ENCODE peak calls at places on chromosomes 2 and 18, in ten cellular contexts. C, G, T, E, M, Y, S, H, Q and P are unnamed samples.

GRCh38 chr2:226794077-226794670 is 5.4 kb downstream of the IRS1 start:
- DNase-seq in M (peak; percentile 38), Y (no peak), H (no peak), S (no peak), T (no peak), C (no peak), E (no peak), Q (peak; percentile 34), G (no peak), P (no peak)

GRCh38 chr2:128260239-128261138 is 58.2 kb downstream of the HS6ST1 start:
- DNase-seq in S (peak; percentile 59), Q (no peak), M (peak; percentile 94), T (peak; percentile 90), Y (peak; percentile 82), E (no peak), G (no peak), H (no peak), C (peak; percentile 67), P (peak; percentile 31)

GRCh38 chr18:13280066-13280795 is 61.7 kb downstream of the LDLRAD4 start:
- DNase-seq in S (no peak), C (peak; percentile 3), M (peak; percentile 82), Q (no peak), Y (no peak), E (no peak), H (no peak), G (peak; percentile 69), T (peak; percentile 60), P (peak; percentile 64)

GRCh38 chr2:112709703-112710102 is 11.1 kb upstream of the NT5DC4 start:
- DNase-seq in Q (no peak), E (no peak), S (no peak), H (no peak), T (no peak), G (no peak), Y (no peak), M (no peak), C (no peak), P (no peak)

GRCh38 chr2:229087843-229088520 is 183.1 kb downstream of the PID1 start:
- DNase-seq in G (no peak), Q (no peak), M (peak; percentile 27), H (no peak), C (no peak), S (no peak), Y (no peak), T (peak; percentile 36), E (no peak), P (no peak)

GRCh38 chr2:179037807-179038206 is 12.1 kb downstream of the CCDC141 start:
- DNase-seq in Y (no peak), E (no peak), C (no peak), H (no peak), M (no peak), G (no peak), Q (no peak), T (no peak), S (no peak), P (no peak)

GRCh38 chr2:179237209-179237946 is 27.3 kb downstream of the SESTD1 start:
- DNase-seq in Y (no peak), Q (no peak), H (no peak), E (no peak), C (no peak), S (no peak), M (no peak), G (no peak), T (no peak), P (no peak)

GRCh38 chr2:84276585-84277255 is 182.4 kb downstream of the SUCLG1 start:
- DNase-seq in H (no peak), Y (no peak), G (no peak), S (no peak), C (no peak), Q (no peak), T (no peak), M (no peak), E (no peak), P (no peak)

GRCh38 chr2:40101076-40101688 is 322.1 kb upstream of the THUMPD2 start:
- DNase-seq in S (no peak), H (peak; percentile 80), M (peak; percentile 95), G (no peak), T (peak; percentile 38), E (no peak), Y (peak; percentile 77), Q (no peak), C (no peak), P (no peak)

GRCh38 chr2:68645523-68645922 is 2.1 kb downstream of the PROKR1 start:
- DNase-seq in G (no peak), E (no peak), H (no peak), C (no peak), S (no peak), Y (no peak), T (peak; percentile 3), M (peak; percentile 15), Q (no peak), P (no peak)

GRCh38 chr2:68643874-68644485 is 601 bp downstream of the PROKR1 start:
- DNase-seq in Q (no peak), G (no peak), T (no peak), E (no peak), Y (no peak), H (no peak), C (no peak), M (no peak), S (no peak), P (no peak)

GRCh38 chr2:68643011-68643873 is at the start of gene PROKR1:
- DNase-seq in Q (no peak), E (no peak), T (peak; percentile 36), S (peak; percentile 57), H (no peak), G (no peak), C (peak; percentile 20), M (peak; percentile 27), Y (no peak), P (no peak)

GRCh38 chr2:68650645-68651044 is 7.3 kb downstream of the PROKR1 start:
- DNase-seq in S (no peak), M (no peak), Q (no peak), Y (no peak), T (no peak), G (no peak), C (no peak), E (no peak), H (no peak), P (no peak)

GRCh38 chr2:68646303-68646702 is 2.9 kb downstream of the PROKR1 start:
- DNase-seq in G (no peak), H (peak; percentile 7), M (no peak), E (no peak), Q (no peak), S (no peak), T (no peak), C (no peak), Y (no peak), P (no peak)
- TF ChIP-seq CTCF in G (peak; percentile 11), H (peak; percentile 51), M (peak; percentile 21), E (peak; percentile 45), Q (no peak), S (no peak), T (peak; percentile 12), C (no peak), Y (peak; percentile 36), P (no peak)

DNA sequence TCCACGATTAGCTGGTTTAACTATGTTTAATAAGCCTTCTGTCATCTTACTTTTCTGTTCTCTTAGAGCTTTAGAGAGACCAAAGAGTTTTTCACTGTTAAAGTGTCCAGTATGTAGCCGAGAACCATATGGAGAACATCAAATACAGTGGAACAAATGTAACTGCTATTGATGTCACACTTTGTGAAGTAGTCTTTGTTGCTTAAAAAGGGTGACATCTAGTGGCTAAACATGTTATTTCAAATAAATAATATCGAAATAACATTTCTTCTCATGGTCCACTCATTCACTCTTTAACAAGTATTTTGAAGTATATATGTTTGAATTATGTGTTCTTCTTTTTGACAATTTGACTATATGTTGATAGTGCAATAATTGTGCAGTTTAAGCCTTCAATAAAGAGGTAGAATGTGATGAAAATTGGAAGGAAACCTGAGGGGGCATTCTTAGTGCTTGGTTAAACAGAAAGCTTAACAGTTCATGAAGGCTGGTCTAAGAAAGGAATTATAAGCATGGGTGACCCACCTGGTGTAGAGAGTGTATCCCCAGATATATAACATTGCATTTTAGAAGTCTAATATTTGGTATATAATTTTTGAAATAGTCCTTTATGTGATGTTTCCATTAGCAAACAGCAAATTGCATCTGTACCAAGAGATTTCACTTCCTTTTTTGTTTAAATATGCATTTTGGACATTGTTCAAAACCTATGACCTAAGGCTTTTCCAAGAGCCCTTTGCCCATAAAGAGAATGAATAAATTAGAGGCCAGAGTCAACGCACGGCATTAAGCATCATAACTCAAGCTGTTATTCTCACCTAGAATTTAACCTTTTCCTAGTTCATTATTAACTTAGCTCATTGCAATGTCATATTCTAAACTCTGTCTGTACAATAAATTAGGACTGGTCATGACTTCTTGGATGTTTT is 112.1 kb downstream of the KYNU start:
- DNase-seq in M (peak; percentile 50), H (peak; percentile 43), Y (no peak), Q (no peak), E (no peak), C (no peak), G (no peak), S (no peak), T (peak; percentile 73), P (no peak)
- H3K4me3 ChIP-seq in M (no peak overlapping the region), H (no peak overlapping the region), Y (no peak overlapping the region), Q (no peak overlapping the region), E (no peak overlapping the region), C (no peak overlapping the region), G (no peak overlapping the region), S (no peak overlapping the region), T (no peak overlapping the region), P (no peak overlapping the region)

DNA sequence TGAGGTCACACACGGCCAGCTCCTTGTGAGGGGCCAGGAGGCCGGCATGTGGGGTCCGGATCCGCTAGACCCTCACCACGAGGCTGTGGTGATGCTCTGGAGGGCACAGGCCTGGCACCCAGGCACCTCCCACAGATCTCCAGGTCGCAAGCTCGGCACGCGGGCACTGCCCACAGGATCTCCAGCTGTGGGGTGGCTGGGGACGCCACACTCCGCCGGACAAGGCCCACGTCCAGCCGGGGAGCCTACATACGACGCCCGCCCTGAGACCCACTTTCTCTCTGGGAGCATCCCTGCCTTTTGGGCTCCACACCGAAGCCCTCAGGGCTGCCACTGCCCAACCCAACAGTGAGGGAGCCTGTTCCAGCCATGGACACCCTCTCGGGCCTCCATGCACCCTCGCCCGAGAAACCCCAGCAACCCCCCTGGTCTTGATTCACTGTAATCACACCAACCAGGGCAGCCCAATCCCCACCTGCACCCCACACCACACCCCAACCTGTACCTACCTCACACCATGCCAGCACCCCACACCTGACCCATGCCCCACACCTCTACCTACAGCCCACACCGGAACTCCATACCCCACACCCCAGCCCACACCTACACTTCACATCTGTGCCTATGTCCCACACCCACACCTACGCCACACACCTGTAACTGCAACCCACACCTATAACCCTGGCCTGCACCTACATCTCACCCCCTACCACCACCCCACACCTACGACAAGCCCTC is 33.9 kb downstream of the SLC66A2 start:
- DNase-seq in Q (no peak), S (no peak), C (peak; percentile 15), H (no peak), E (no peak), Y (no peak), G (no peak), M (no peak), T (no peak), P (no peak)
- H3K36me3 ChIP-seq in Q (no peaks in the 10 kb centered on the region), S (peaks cover 66% of the 10 kb centered on the region), C (peaks cover 70% of the 10 kb centered on the region), H (no peaks in the 10 kb centered on the region), E (no peaks in the 10 kb centered on the region), Y (peaks cover 14% of the 10 kb centered on the region), G (peaks cover 17% of the 10 kb centered on the region), M (peaks cover 9% of the 10 kb centered on the region), T (no peaks in the 10 kb centered on the region), P (no peaks in the 10 kb centered on the region)

DNA sequence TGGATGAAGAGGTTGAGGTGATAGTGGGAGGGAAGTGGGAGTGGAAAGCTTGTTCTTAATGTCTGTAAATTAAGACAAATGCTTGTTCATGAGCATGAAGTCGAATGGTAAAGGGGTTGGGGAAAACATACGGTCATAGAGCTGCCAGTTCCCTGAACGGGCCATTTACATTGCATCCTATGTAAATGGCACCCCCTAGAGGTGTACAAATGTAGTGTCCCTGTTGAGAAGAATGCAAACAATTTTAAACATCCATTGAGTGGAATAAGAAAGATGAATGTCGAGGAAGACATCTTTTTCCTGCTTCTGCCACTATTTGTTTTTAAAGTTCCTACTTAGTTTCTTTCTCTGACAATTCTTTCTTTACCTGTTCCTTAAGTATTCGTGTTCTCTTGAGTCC is 155.7 kb downstream of the RDH14 start:
- DNase-seq in H (peak; percentile 7), E (no peak), Q (no peak), S (no peak), Y (no peak), T (no peak), G (no peak), M (no peak), C (no peak), P (no peak)
- TF ChIP-seq CTCF in H (peak; percentile 71), E (peak; percentile 54), Q (no peak), S (no peak), Y (peak; percentile 33), T (peak; percentile 33), G (no peak), M (no peak), C (no peak), P (peak; percentile 40)